ENCODE peak calls at places on chromosome 7, in ten cellular contexts. C is iris pigment epithelial cell; F is NCI-H1105; P is effector memory CD8-positive, alpha-beta T cell; E is T-helper 9 cell; H is iPS-NIHi11; R is HEK293T; K is skeletal muscle cell; L is A549; N is GM04504. U is an unnamed sample.

GRCh38 chr7:47474937-47475879 is 106.7 kb downstream of the TNS3 start:
- DNase-seq in C (peak; percentile 98), F (no peak), P (no peak), E (no peak), H (peak; percentile 84), R (peak; percentile 52), K (peak; percentile 78), L (peak; percentile 95), N (peak; percentile 92), U (peak; percentile 82)

GRCh38 chr7:155789001-155789725 is 23.1 kb downstream of the SHH start:
- DNase-seq in C (no peak), F (no peak), P (no peak), E (no peak), H (no peak), R (no peak), K (no peak), L (no peak), N (no peak), U (no peak)

GRCh38 chr7:120714945-120715344 is 143.0 kb downstream of the TSPAN12 start:
- DNase-seq in C (peak; percentile 7), F (no peak), P (no peak), E (no peak), H (no peak), R (no peak), K (no peak), L (no peak), N (no peak), U (no peak)

GRCh38 chr7:35975851-35976454 is 175.1 kb downstream of the SEPTIN7 start:
- DNase-seq in C (peak; percentile 77), F (peak; percentile 76), P (peak; percentile 57), E (peak; percentile 23), H (peak; percentile 36), R (peak; percentile 34), K (peak; percentile 25), L (no peak), N (peak; percentile 40), U (peak; percentile 57)

GRCh38 chr7:28619256-28619655 is 206.9 kb downstream of the CREB5 start:
- DNase-seq in C (no peak), F (no peak), P (no peak), E (no peak), H (no peak), R (no peak), K (no peak), L (no peak), N (no peak), U (no peak)

GRCh38 chr7:36116347-36117200 is 36.5 kb upstream of the EEPD1 start:
- DNase-seq in C (peak; percentile 22), F (no peak), P (no peak), E (no peak), H (no peak), R (no peak), K (no peak), L (no peak), N (no peak), U (no peak)

GRCh38 chr7:39987641-39988347 is 37.7 kb downstream of the CDK13 start:
- DNase-seq in C (no peak), F (no peak), P (no peak), E (no peak), H (no peak), R (no peak), K (no peak), L (no peak), N (no peak), U (no peak)

GRCh38 chr7:130358471-130358870 is 13.9 kb downstream of the CPA5 start:
- DNase-seq in C (no peak), F (no peak), P (no peak), E (no peak), H (no peak), R (no peak), K (no peak), L (no peak), N (no peak), U (no peak)

GRCh38 chr7:877312-878232 is 1.2 kb downstream of the GET4 start:
- DNase-seq in C (no peak), F (no peak), P (no peak), E (no peak), H (no peak), R (no peak), K (no peak), L (no peak), N (no peak), U (no peak)

GRCh38 chr7:1513657-1514095 is 9.5 kb upstream of the INTS1 start:
- DNase-seq in C (no peak), F (no peak), P (no peak), E (no peak), H (no peak), R (no peak), K (no peak), L (no peak), N (no peak), U (no peak)